ENCODE peak calls at places on chromosomes 1 and 21, in seven cellular contexts. One of them, this sample, is unnamed.
A peak's percentile ranks its signal among the peaks of the same experiment; 100 is the strongest.

GRCh38 chr1:227388214-227388613 is 69.9 kb upstream of the CDC42BPA start:
- DNase-seq in EH: no peak
- DNase-seq in uterus: no peak
- DNase-seq in sciatic nerve: no peak
- DNase-seq in M059J: no peak
- DNase-seq in T follicular helper cell: no peak
- DNase-seq in mesothelial cell of epicardium: no peak
- DNase-seq in this sample: no peak

GRCh38 chr1:185479781-185480180 is 162.7 kb upstream of the IVNS1ABP start:
- DNase-seq in EH: no peak
- DNase-seq in uterus: no peak
- DNase-seq in sciatic nerve: no peak
- DNase-seq in M059J: no peak
- DNase-seq in T follicular helper cell: no peak
- DNase-seq in mesothelial cell of epicardium: no peak
- DNase-seq in this sample: no peak

GRCh38 chr1:24966724-24967346 is 36.8 kb upstream of the RUNX3 start:
- DNase-seq in EH: peak; percentile 85
- DNase-seq in uterus: no peak
- DNase-seq in sciatic nerve: no peak
- DNase-seq in M059J: peak; percentile 94
- DNase-seq in T follicular helper cell: peak; percentile 27
- DNase-seq in mesothelial cell of epicardium: no peak
- DNase-seq in this sample: no peak

GRCh38 chr1:86640161-86640560 is 64.2 kb upstream of the SH3GLB1 start:
- DNase-seq in EH: no peak
- DNase-seq in uterus: no peak
- DNase-seq in sciatic nerve: no peak
- DNase-seq in M059J: no peak
- DNase-seq in T follicular helper cell: no peak
- DNase-seq in mesothelial cell of epicardium: no peak
- DNase-seq in this sample: no peak

GRCh38 chr1:27117733-27118439 is 37.0 kb downstream of the SLC9A1 start:
- DNase-seq in EH: peak; percentile 53
- DNase-seq in uterus: no peak
- DNase-seq in sciatic nerve: no peak
- DNase-seq in M059J: peak; percentile 66
- DNase-seq in T follicular helper cell: no peak
- DNase-seq in mesothelial cell of epicardium: no peak
- DNase-seq in this sample: no peak

GRCh38 chr1:8089535-8090228 is 63.6 kb upstream of the ERRFI1 start:
- DNase-seq in EH: peak; percentile 71
- DNase-seq in uterus: no peak
- DNase-seq in sciatic nerve: no peak
- DNase-seq in M059J: peak; percentile 77
- DNase-seq in T follicular helper cell: no peak
- DNase-seq in mesothelial cell of epicardium: no peak
- DNase-seq in this sample: no peak

GRCh38 chr21:35336534-35336933 is 287.4 kb upstream of the RUNX1 start:
- DNase-seq in EH: no peak
- DNase-seq in uterus: no peak
- DNase-seq in sciatic nerve: no peak
- DNase-seq in M059J: no peak
- DNase-seq in T follicular helper cell: no peak
- DNase-seq in mesothelial cell of epicardium: no peak
- DNase-seq in this sample: no peak

GRCh38 chr1:67732750-67733151 is 47.8 kb downstream of the GADD45A start:
- DNase-seq in EH: peak; percentile 85
- DNase-seq in uterus: no peak
- DNase-seq in sciatic nerve: no peak
- DNase-seq in M059J: no peak
- DNase-seq in T follicular helper cell: no peak
- DNase-seq in mesothelial cell of epicardium: no peak
- DNase-seq in this sample: no peak

GRCh38 chr1:209106237-209106741 is 477.2 kb upstream of the CAMK1G start:
- DNase-seq in EH: peak; percentile 79
- DNase-seq in uterus: no peak
- DNase-seq in sciatic nerve: no peak
- DNase-seq in M059J: peak; percentile 88
- DNase-seq in T follicular helper cell: no peak
- DNase-seq in mesothelial cell of epicardium: no peak
- DNase-seq in this sample: no peak

GRCh38 chr1:230548997-230549396 is 93.3 kb upstream of the COG2 start:
- DNase-seq in EH: no peak
- DNase-seq in uterus: no peak
- DNase-seq in sciatic nerve: no peak
- DNase-seq in M059J: no peak
- DNase-seq in T follicular helper cell: no peak
- DNase-seq in mesothelial cell of epicardium: no peak
- DNase-seq in this sample: no peak